ENCODE peak calls at places on chromosomes 1 and 21, in six cellular contexts. X is GM23248; S is GM06990; P is aorta; W is CD4-positive, CD25-positive, alpha-beta regulatory T cell; J is thoracic aorta. C is an unnamed sample. For H3K27me3, the result is how much of the 10 kb centered on the place peaks cover.

GRCh38 chr1:115062542-115063004 is 26.7 kb downstream of the TSPAN2 start:
- DNase-seq in X (peak), S (peak), P (peak), W (peak), J (no peak), C (no peak)

GRCh38 chr21:35920428-35920827 is 139.9 kb downstream of the SETD4 start:
- DNase-seq in X (no peak), S (no peak), P (no peak), W (no peak), J (no peak), C (no peak)

GRCh38 chr1:47547753-47548152 is 109.9 kb downstream of the FOXD2 start:
- DNase-seq in X (peak), S (no peak), P (no peak), W (no peak), J (no peak), C (peak)

GRCh38 chr1:156717411-156717810 is 10.9 kb upstream of the METTL25B start:
- DNase-seq in X (no peak), S (no peak), P (no peak), W (no peak), J (no peak), C (no peak)

GRCh38 chr1:45213892-45214291 is 7.5 kb upstream of the ZSWIM5 start:
- DNase-seq in X (no peak), S (no peak), P (no peak), W (no peak), J (no peak), C (no peak)

GRCh38 chr1:5504364-5504740 is 487.9 kb downstream of the NPHP4 start:
- DNase-seq in X (peak), S (no peak), P (peak), W (no peak), J (no peak), C (no peak)

GRCh38 chr1:41456847-41457540 is 27.5 kb downstream of the EDN2 start:
- DNase-seq in X (peak), S (no peak), P (no peak), W (no peak), J (no peak), C (no peak)

GRCh38 chr1:202122639-202123335 is at the start of gene GPR37L1:
- DNase-seq in X (peak), S (no peak), P (peak), W (no peak), J (no peak), C (no peak)

GRCh38 chr1:24903560-24903954 is 26.5 kb downstream of the RUNX3 start:
- DNase-seq in X (no peak), S (no peak), P (peak), W (peak), J (no peak), C (no peak)

GRCh38 chr1:225921734-225922709 is 2.0 kb downstream of the PYCR2 start:
- DNase-seq in X (no peak), S (no peak), P (no peak), W (no peak), J (no peak), C (no peak)

GRCh38 chr1:211172657-211173056 is 38.7 kb upstream of the KCNH1 start:
- DNase-seq in X (no peak), S (no peak), P (no peak), W (no peak), J (no peak), C (no peak)

GRCh38 chr1:20823879-20824278 is 36.8 kb upstream of the HP1BP3 start:
- DNase-seq in X (no peak), S (no peak), P (no peak), W (no peak), J (no peak), C (no peak)

GRCh38 chr1:9235123-9235513 is 544 bp downstream of the H6PD start:
- DNase-seq in X (peak), S (no peak), P (peak), W (no peak), J (no peak), C (peak)

GRCh38 chr1:218521414-218522169 is 176.5 kb downstream of the TGFB2 start:
- DNase-seq in X (peak), S (peak), P (no peak), W (no peak), J (peak), C (no peak)

GRCh38 chr1:1334835-1335234 is 3.8 kb downstream of the TAS1R3 start:
- DNase-seq in X (no peak), S (no peak), P (no peak), W (no peak), J (no peak), C (no peak)

GRCh38 chr1:13764933-13765332 is 64.9 kb downstream of the PRDM2 start:
- DNase-seq in X (no peak), S (no peak), P (no peak), W (no peak), J (no peak), C (no peak)

GRCh38 chr1:68327414-68327813 is 95.1 kb upstream of the WLS start:
- DNase-seq in X (no peak), S (no peak), P (no peak), W (no peak), J (no peak), C (no peak)

GRCh38 chr21:33025471-33026298 is at the start of gene OLIG2:
- DNase-seq in X (no peak), S (no peak), P (no peak), W (no peak), J (no peak), C (no peak)

GRCh38 chr1:245777752-245778151 is 623.0 kb downstream of the KIF26B start:
- DNase-seq in X (no peak), S (no peak), P (no peak), W (no peak), J (no peak), C (no peak)

GRCh38 chr1:213325482-213325881 is 274.4 kb downstream of the RPS6KC1 start:
- DNase-seq in X (no peak), S (no peak), P (no peak), W (no peak), J (no peak), C (no peak)

GRCh38 chr1:204714194-204714860 is 28.8 kb upstream of the LRRN2 start:
- DNase-seq in X (no peak), S (no peak), P (no peak), W (no peak), J (no peak), C (no peak)

GRCh38 chr1:94769551-94769950 is 50.6 kb upstream of the SLC44A3 start:
- DNase-seq in X (no peak), S (no peak), P (no peak), W (no peak), J (no peak), C (no peak)

GRCh38 chr1:168163670-168164069 is 15.1 kb upstream of the TIPRL start:
- DNase-seq in X (no peak), S (no peak), P (no peak), W (no peak), J (no peak), C (no peak)

GRCh38 chr1:210482936-210483642 is 154.4 kb downstream of the HHAT start:
- DNase-seq in X (no peak), S (no peak), P (no peak), W (no peak), J (no peak), C (no peak)

GRCh38 chr1:53073287-53073686 is 11.3 kb downstream of the PODN start:
- DNase-seq in X (no peak), S (no peak), P (no peak), W (no peak), J (no peak), C (no peak)

GRCh38 chr21:26800455-26801454 is 44.5 kb downstream of the ADAMTS1 start:
- DNase-seq in X (peak), S (no peak), P (no peak), W (no peak), J (no peak), C (peak)

GRCh38 chr21:31731112-31731801 is 661 bp downstream of the SCAF4 start:
- DNase-seq in X (peak), S (no peak), P (peak), W (peak), J (no peak), C (no peak)

GRCh38 chr1:67479146-67479891 is 49.1 kb upstream of the SERBP1 start:
- DNase-seq in X (peak), S (no peak), P (peak), W (no peak), J (peak), C (no peak)

GRCh38 chr21:37700641-37701202 is 215.5 kb downstream of the KCNJ6 start:
- DNase-seq in X (peak), S (peak), P (no peak), W (no peak), J (no peak), C (peak)
- H3K27me3 ChIP-seq in X (under half), S (under half), P (under half), W (under half), J (under half), C (under half)

DNA sequence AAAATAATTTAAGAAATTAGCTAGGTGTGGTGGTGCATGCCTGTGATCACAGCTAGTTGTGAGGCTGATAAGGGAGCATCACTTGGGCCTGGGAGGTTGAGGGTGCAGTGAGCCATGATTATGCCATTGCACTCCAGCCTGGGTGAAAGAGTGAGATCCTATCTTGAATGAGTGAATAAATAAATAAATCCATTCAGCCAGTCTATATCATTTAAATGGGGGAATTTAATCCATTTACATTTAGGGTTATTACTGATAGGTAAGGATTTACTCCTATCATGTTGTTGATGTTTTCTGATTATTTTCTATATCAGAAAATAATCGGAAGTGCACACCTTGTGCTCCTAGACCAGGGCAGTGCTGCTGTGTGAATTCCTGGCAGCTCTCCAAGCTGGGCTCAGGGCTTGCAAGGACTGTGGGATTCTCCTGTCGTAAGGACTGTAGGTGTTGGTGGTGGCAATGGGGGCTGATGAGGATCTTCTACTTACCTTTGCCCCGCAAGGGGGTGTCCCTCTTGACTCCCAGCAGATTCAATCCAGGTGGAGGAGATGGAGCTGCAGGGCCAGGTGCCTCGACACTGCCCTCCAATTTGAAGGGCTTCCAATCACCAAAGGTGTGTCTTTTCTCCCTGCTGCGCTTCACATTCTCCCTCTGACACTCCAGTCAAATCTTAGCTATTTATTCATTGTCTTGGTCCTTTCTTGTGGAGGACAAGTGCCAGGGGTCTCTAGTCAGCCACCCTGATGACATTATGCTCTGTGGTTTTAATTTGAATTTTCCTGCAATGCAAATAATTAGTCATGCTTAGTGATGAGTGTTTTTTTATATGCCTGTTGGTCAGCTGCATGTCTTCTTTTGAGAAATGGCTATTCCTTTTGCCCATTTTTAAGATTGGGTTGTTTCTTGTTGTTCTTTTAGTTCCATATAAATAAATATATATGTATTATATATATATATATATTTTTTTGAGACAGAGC is 14.1 kb upstream of the TRAPPC10 start:
- DNase-seq in X (peak), S (no peak), P (no peak), W (no peak), J (no peak), C (no peak)
- H3K27me3 ChIP-seq in X (under half), S (under half), P (under half), W (under half), J (under half), C (under half)

GRCh38 chr1:207631137-207631536 is 13.8 kb upstream of the CR1L start:
- DNase-seq in X (no peak), S (no peak), P (no peak), W (no peak), J (no peak), C (no peak)

GRCh38 chr1:207627496-207627895 is 17.4 kb upstream of the CR1L start:
- DNase-seq in X (no peak), S (no peak), P (no peak), W (no peak), J (no peak), C (no peak)

GRCh38 chr1:207628776-207629175 is 16.2 kb upstream of the CR1L start:
- DNase-seq in X (no peak), S (no peak), P (no peak), W (no peak), J (no peak), C (no peak)

DNA sequence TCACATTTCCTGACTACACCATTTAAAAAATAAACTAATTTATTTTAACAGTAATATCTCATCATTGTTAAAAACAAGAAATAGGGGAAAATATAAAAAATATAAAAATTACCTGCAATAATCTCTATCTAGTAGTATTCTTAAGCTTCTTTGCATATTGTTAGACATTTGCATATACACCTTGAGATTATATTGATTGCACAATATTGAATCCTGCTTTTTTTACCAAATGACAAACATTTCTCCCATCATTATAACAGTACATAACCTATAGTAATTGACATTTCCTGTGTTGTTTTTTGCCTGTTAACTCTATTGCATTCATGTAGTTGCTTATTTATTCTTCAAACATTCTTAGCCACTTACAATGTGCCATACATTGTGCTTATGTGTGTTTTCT is 11.7 kb upstream of the CR1L start:
- DNase-seq in X (no peak), S (no peak), P (no peak), W (no peak), J (no peak), C (no peak)
- H3K27me3 ChIP-seq in X (under half), S (under half), P (under half), W (under half), J (under half), C (under half)

DNA sequence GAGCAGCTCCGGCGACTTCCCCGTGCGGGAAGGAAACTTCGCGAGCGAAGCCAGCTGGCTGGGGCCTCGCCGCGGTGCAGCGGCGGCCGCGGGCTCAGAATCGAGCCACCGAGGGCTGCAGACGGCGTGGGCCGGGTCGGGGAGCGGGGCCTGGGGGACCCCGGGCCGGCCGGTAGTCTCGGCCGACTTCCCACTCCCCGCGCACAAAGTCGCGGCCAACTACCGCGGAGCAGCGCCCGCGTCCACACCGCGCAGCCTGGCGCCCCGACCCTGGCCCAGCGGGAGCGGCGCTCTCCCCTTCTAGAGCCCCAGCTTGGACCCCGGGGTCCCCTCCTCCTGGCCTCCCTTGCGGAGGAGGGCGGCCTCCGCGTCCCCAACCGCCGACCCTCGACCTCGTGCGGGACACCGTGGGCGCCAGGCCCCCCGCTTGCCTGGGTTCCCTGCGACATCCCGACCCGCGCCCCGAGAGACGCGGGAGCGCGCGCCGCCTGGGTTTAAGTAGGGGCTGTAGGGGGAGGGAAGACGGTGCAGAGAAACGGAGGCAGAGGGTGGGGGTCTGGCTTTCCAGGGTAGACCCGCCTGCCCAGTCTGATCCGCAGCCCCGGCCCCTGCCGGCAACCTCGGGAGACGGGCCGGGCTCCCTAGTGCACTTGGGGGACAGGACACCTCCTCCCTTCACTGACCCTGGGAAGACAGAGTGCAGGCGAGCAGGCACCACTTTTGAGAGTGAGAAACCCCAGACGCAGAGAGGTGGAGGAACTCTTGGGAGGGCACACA is 4.7 kb downstream of the PRDM16 start:
- DNase-seq in X (no peak), S (no peak), P (no peak), W (no peak), J (no peak), C (no peak)
- H3K27me3 ChIP-seq in X (half or more), S (under half), P (under half), W (under half), J (under half), C (under half)

GRCh38 chr21:42614811-42615342 is 38.5 kb upstream of the PDE9A start:
- DNase-seq in X (peak), S (peak), P (peak), W (no peak), J (no peak), C (no peak)

GRCh38 chr21:42613756-42614155 is 39.7 kb upstream of the PDE9A start:
- DNase-seq in X (no peak), S (no peak), P (peak), W (no peak), J (no peak), C (no peak)

GRCh38 chr21:42614391-42614790 is 39.0 kb upstream of the PDE9A start:
- DNase-seq in X (no peak), S (no peak), P (peak), W (no peak), J (no peak), C (no peak)

GRCh38 chr21:42611852-42612251 is 41.6 kb upstream of the PDE9A start:
- DNase-seq in X (no peak), S (no peak), P (no peak), W (no peak), J (no peak), C (no peak)

GRCh38 chr21:42612390-42612789 is 41.0 kb upstream of the PDE9A start:
- DNase-seq in X (no peak), S (no peak), P (no peak), W (no peak), J (no peak), C (no peak)
- H3K27me3 ChIP-seq in X (under half), S (under half), P (under half), W (under half), J (under half), C (under half)